ENCODE peak calls at places on chromosomes 3 and 15, in seven cellular contexts. One of them, this sample, is unnamed.

GRCh38 chr3:48694610-48695051 is 8.9 kb upstream of the NCKIPSD start:
- DNase-seq in H9: no peak
- DNase-seq in mesendoderm: peak
- DNase-seq in IMR-90: peak
- DNase-seq in H1: no peak
- DNase-seq in neuronal stem cell: peak
- DNase-seq in trophoblast cell: peak
- DNase-seq in this sample: peak

GRCh38 chr3:46186856-46187700 is 21.0 kb downstream of the CCR1 start:
- DNase-seq in H1: no peak
- DNase-seq in trophoblast cell: no peak
- DNase-seq in H9: no peak
- DNase-seq in neuronal stem cell: no peak
- DNase-seq in mesendoderm: no peak
- DNase-seq in IMR-90: no peak
- DNase-seq in this sample: no peak

GRCh38 chr15:99749386-99749785 is 16.1 kb upstream of the LYSMD4 start:
- DNase-seq in H9: no peak
- DNase-seq in trophoblast cell: no peak
- DNase-seq in neuronal stem cell: no peak
- DNase-seq in IMR-90: peak
- DNase-seq in H1: no peak
- DNase-seq in mesendoderm: no peak
- DNase-seq in this sample: no peak

GRCh38 chr15:49990835-49991540 is 128.0 kb downstream of the ATP8B4 start:
- DNase-seq in mesendoderm: no peak
- DNase-seq in H9: no peak
- DNase-seq in neuronal stem cell: no peak
- DNase-seq in trophoblast cell: no peak
- DNase-seq in IMR-90: peak
- DNase-seq in H1: no peak
- DNase-seq in this sample: peak

GRCh38 chr3:119319311-119319710 is 25.1 kb downstream of the ARHGAP31 start:
- DNase-seq in trophoblast cell: no peak
- DNase-seq in neuronal stem cell: no peak
- DNase-seq in H9: no peak
- DNase-seq in mesendoderm: no peak
- DNase-seq in IMR-90: no peak
- DNase-seq in H1: no peak
- DNase-seq in this sample: no peak

GRCh38 chr15:47331796-47332480 is 385.4 kb upstream of the SEMA6D start:
- DNase-seq in mesendoderm: peak
- DNase-seq in trophoblast cell: no peak
- DNase-seq in neuronal stem cell: no peak
- DNase-seq in H9: no peak
- DNase-seq in IMR-90: peak
- DNase-seq in H1: no peak
- DNase-seq in this sample: peak

GRCh38 chr3:125194849-125195601 is 17.5 kb downstream of the SLC12A8 start:
- DNase-seq in IMR-90: peak
- DNase-seq in H9: no peak
- DNase-seq in H1: no peak
- DNase-seq in mesendoderm: no peak
- DNase-seq in trophoblast cell: peak
- DNase-seq in neuronal stem cell: no peak
- DNase-seq in this sample: peak

GRCh38 chr3:10594915-10595314 is 89.5 kb upstream of the ATP2B2 start:
- DNase-seq in neuronal stem cell: peak
- DNase-seq in IMR-90: peak
- DNase-seq in mesendoderm: peak
- DNase-seq in H1: peak
- DNase-seq in H9: peak
- DNase-seq in trophoblast cell: peak
- DNase-seq in this sample: peak

GRCh38 chr3:36784012-36784763 is 19.8 kb upstream of the DCLK3 start:
- DNase-seq in neuronal stem cell: no peak
- DNase-seq in H1: no peak
- DNase-seq in IMR-90: no peak
- DNase-seq in trophoblast cell: no peak
- DNase-seq in mesendoderm: no peak
- DNase-seq in H9: no peak
- DNase-seq in this sample: peak

GRCh38 chr3:23406576-23406975 is 203.4 kb downstream of the UBE2E2 start:
- DNase-seq in H1: no peak
- DNase-seq in trophoblast cell: no peak
- DNase-seq in mesendoderm: peak
- DNase-seq in H9: no peak
- DNase-seq in neuronal stem cell: no peak
- DNase-seq in IMR-90: peak
- DNase-seq in this sample: no peak

GRCh38 chr3:140186421-140186920 is 251.5 kb downstream of the CLSTN2 start:
- DNase-seq in neuronal stem cell: no peak
- DNase-seq in mesendoderm: no peak
- DNase-seq in H9: no peak
- DNase-seq in H1: no peak
- DNase-seq in trophoblast cell: no peak
- DNase-seq in IMR-90: peak
- DNase-seq in this sample: no peak

GRCh38 chr3:118505784-118506183 is 528.9 kb downstream of the IGSF11 start:
- DNase-seq in neuronal stem cell: no peak
- DNase-seq in mesendoderm: no peak
- DNase-seq in H1: no peak
- DNase-seq in H9: no peak
- DNase-seq in trophoblast cell: no peak
- DNase-seq in IMR-90: no peak
- DNase-seq in this sample: no peak

GRCh38 chr3:131083190-131083863 is 56.6 kb downstream of the NEK11 start:
- DNase-seq in neuronal stem cell: no peak
- DNase-seq in IMR-90: no peak
- DNase-seq in mesendoderm: peak
- DNase-seq in trophoblast cell: no peak
- DNase-seq in H9: peak
- DNase-seq in H1: no peak
- DNase-seq in this sample: no peak

GRCh38 chr3:89947357-89947954 is 840.0 kb downstream of the EPHA3 start:
- DNase-seq in IMR-90: no peak
- DNase-seq in trophoblast cell: no peak
- DNase-seq in H1: no peak
- DNase-seq in H9: peak
- DNase-seq in neuronal stem cell: no peak
- DNase-seq in mesendoderm: peak
- DNase-seq in this sample: no peak

GRCh38 chr3:76131396-76132153 is 346.2 kb upstream of the ZNF717 start:
- DNase-seq in trophoblast cell: no peak
- DNase-seq in IMR-90: peak
- DNase-seq in H1: no peak
- DNase-seq in H9: no peak
- DNase-seq in mesendoderm: no peak
- DNase-seq in neuronal stem cell: no peak
- DNase-seq in this sample: peak

GRCh38 chr3:126149960-126150515 is 30.3 kb downstream of the ALDH1L1 start:
- DNase-seq in mesendoderm: no peak
- DNase-seq in neuronal stem cell: no peak
- DNase-seq in IMR-90: no peak
- DNase-seq in trophoblast cell: no peak
- DNase-seq in H9: no peak
- DNase-seq in H1: no peak
- DNase-seq in this sample: no peak

GRCh38 chr3:161266731-161267150 is 45.6 kb downstream of the NMD3 start:
- DNase-seq in IMR-90: peak
- DNase-seq in neuronal stem cell: no peak
- DNase-seq in mesendoderm: no peak
- DNase-seq in H1: no peak
- DNase-seq in trophoblast cell: no peak
- DNase-seq in H9: no peak
- DNase-seq in this sample: peak

GRCh38 chr3:55190296-55190695 is 262.4 kb upstream of the LRTM1 start:
- DNase-seq in H9: no peak
- DNase-seq in neuronal stem cell: no peak
- DNase-seq in mesendoderm: peak
- DNase-seq in H1: no peak
- DNase-seq in IMR-90: peak
- DNase-seq in trophoblast cell: peak
- DNase-seq in this sample: peak

GRCh38 chr15:62853114-62853832 is 189.3 kb upstream of the TPM1 start:
- DNase-seq in H1: no peak
- DNase-seq in mesendoderm: no peak
- DNase-seq in IMR-90: no peak
- DNase-seq in H9: no peak
- DNase-seq in trophoblast cell: no peak
- DNase-seq in neuronal stem cell: no peak
- DNase-seq in this sample: peak
- H3K9ac ChIP-seq in H1: no peak
- H3K9ac ChIP-seq in mesendoderm: no peak
- H3K9ac ChIP-seq in IMR-90: no peak
- H3K9ac ChIP-seq in H9: no peak
- H3K9ac ChIP-seq in trophoblast cell: no peak
- H3K9ac ChIP-seq in neuronal stem cell: no peak
- H3K9ac ChIP-seq in this sample: no peak

GRCh38 chr3:167840247-167840646 is 104.7 kb downstream of the SERPINI1 start:
- DNase-seq in IMR-90: no peak
- DNase-seq in H9: no peak
- DNase-seq in H1: no peak
- DNase-seq in mesendoderm: no peak
- DNase-seq in trophoblast cell: no peak
- DNase-seq in neuronal stem cell: no peak
- DNase-seq in this sample: no peak

GRCh38 chr3:167839460-167839859 is 103.9 kb downstream of the SERPINI1 start:
- DNase-seq in H9: no peak
- DNase-seq in neuronal stem cell: no peak
- DNase-seq in mesendoderm: no peak
- DNase-seq in IMR-90: no peak
- DNase-seq in trophoblast cell: no peak
- DNase-seq in H1: no peak
- DNase-seq in this sample: no peak

GRCh38 chr3:167835953-167836352 is 100.4 kb downstream of the SERPINI1 start:
- DNase-seq in H1: no peak
- DNase-seq in trophoblast cell: no peak
- DNase-seq in IMR-90: no peak
- DNase-seq in mesendoderm: no peak
- DNase-seq in neuronal stem cell: no peak
- DNase-seq in H9: no peak
- DNase-seq in this sample: no peak

GRCh38 chr3:167835359-167835758 is 99.8 kb downstream of the SERPINI1 start:
- DNase-seq in neuronal stem cell: no peak
- DNase-seq in H1: no peak
- DNase-seq in trophoblast cell: no peak
- DNase-seq in mesendoderm: no peak
- DNase-seq in IMR-90: no peak
- DNase-seq in H9: no peak
- DNase-seq in this sample: no peak

DNA sequence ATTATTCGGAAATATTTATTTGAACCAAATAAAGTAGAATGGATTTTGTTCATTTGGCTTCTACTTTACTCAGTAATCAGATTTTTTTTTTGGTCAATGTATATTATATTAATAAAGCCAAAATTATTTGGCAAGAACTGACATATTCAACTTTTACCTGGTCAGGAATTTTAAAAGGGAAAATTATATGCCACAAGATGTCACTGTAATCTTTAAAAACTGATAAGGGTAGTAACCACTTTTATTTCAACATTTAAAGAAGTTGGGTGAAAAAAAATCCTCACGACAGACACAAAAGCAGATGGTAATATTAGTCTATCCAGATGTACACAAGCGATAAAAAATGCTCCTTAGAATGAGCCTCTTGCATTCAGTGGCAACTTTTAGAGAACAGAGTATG is 101.9 kb downstream of the SERPINI1 start:
- DNase-seq in mesendoderm: no peak
- DNase-seq in neuronal stem cell: no peak
- DNase-seq in H9: no peak
- DNase-seq in IMR-90: no peak
- DNase-seq in H1: no peak
- DNase-seq in trophoblast cell: no peak
- DNase-seq in this sample: peak
- H2BK120ac ChIP-seq in mesendoderm: no peak
- H2BK120ac ChIP-seq in neuronal stem cell: no peak
- H2BK120ac ChIP-seq in H9: no peak
- H2BK120ac ChIP-seq in IMR-90: no peak
- H2BK120ac ChIP-seq in H1: no peak
- H2BK120ac ChIP-seq in trophoblast cell: no peak
- H2BK120ac ChIP-seq in this sample: no peak

GRCh38 chr3:152785051-152785450 is 49.9 kb upstream of the P2RY1 start:
- DNase-seq in neuronal stem cell: no peak
- DNase-seq in trophoblast cell: no peak
- DNase-seq in H9: no peak
- DNase-seq in IMR-90: no peak
- DNase-seq in H1: no peak
- DNase-seq in mesendoderm: no peak
- DNase-seq in this sample: no peak
- H2AK5ac ChIP-seq in neuronal stem cell: no peak
- H2AK5ac ChIP-seq in trophoblast cell: no peak
- H2AK5ac ChIP-seq in H9: no peak
- H2AK5ac ChIP-seq in IMR-90: no peak
- H2AK5ac ChIP-seq in H1: no peak
- H2AK5ac ChIP-seq in mesendoderm: no peak
- H2AK5ac ChIP-seq in this sample: no peak

GRCh38 chr3:195257454-195258448 is 13.2 kb downstream of the XXYLT1 start:
- DNase-seq in H9: no peak
- DNase-seq in mesendoderm: no peak
- DNase-seq in H1: no peak
- DNase-seq in trophoblast cell: no peak
- DNase-seq in IMR-90: peak
- DNase-seq in neuronal stem cell: no peak
- DNase-seq in this sample: peak
- H3K9ac ChIP-seq in H9: no peak
- H3K9ac ChIP-seq in mesendoderm: no peak
- H3K9ac ChIP-seq in H1: no peak
- H3K9ac ChIP-seq in trophoblast cell: no peak
- H3K9ac ChIP-seq in IMR-90: no peak
- H3K9ac ChIP-seq in neuronal stem cell: peak
- H3K9ac ChIP-seq in this sample: peak